ENCODE peak calls at places on chromosomes 4 and X, in eight cellular contexts. P is H1, H is HCT116, W is K562, V is endothelial cell of umbilical vein, A is HepG2, E is SK-N-SH, F is GM12878. G is an unnamed sample.

GRCh38 chr4:84878090-84878489 is 88.4 kb downstream of the WDFY3 start:
- DNase-seq in P (no peak), H (no peak), V (peak), E (no peak), A (no peak), F (no peak), W (no peak), G (no peak)

GRCh38 chr4:80202190-80202711 is 4.9 kb downstream of the PRDM8 start:
- DNase-seq in P (no peak), H (no peak), A (no peak), V (peak), F (no peak), W (no peak), E (no peak), G (peak)

GRCh38 chrX:19740744-19741143 is 146.7 kb downstream of the SH3KBP1 start:
- DNase-seq in V (no peak), H (no peak), A (peak), F (no peak), P (no peak), W (no peak), E (no peak), G (no peak)

GRCh38 chr4:10655968-10656367 is 28.6 kb downstream of the CLNK start:
- DNase-seq in A (no peak), F (no peak), P (no peak), W (no peak), H (no peak), V (peak), E (no peak), G (no peak)

GRCh38 chrX:120426599-120426998 is 42.5 kb downstream of the LAMP2 start:
- DNase-seq in H (no peak), E (no peak), V (no peak), W (no peak), A (no peak), F (no peak), P (no peak), G (no peak)

GRCh38 chr4:1039493-1040343 is 28.3 kb downstream of the FGFRL1 start:
- DNase-seq in A (no peak), V (no peak), E (no peak), P (no peak), F (no peak), W (peak), H (no peak), G (no peak)

GRCh38 chr4:87130985-87131753 is 89.2 kb downstream of the KLHL8 start:
- DNase-seq in V (no peak), E (no peak), P (no peak), W (peak), H (no peak), A (no peak), F (no peak), G (no peak)

GRCh38 chrX:109880629-109881028 is 122.3 kb upstream of the TMEM164 start:
- DNase-seq in H (no peak), P (no peak), E (no peak), F (peak), V (no peak), W (no peak), A (peak), G (no peak)

GRCh38 chr4:169279111-169279510 is 8.4 kb upstream of the SH3RF1 start:
- DNase-seq in E (no peak), P (no peak), V (peak), H (no peak), F (no peak), A (no peak), W (no peak), G (no peak)

GRCh38 chr4:102344955-102345794 is at the start of gene SLC39A8:
- DNase-seq in A (peak), V (peak), E (peak), P (peak), H (peak), W (peak), F (peak), G (peak)

GRCh38 chrX:46953597-46953996 is 41.4 kb downstream of the JADE3 start:
- DNase-seq in A (peak), V (peak), E (no peak), W (no peak), F (no peak), P (no peak), H (no peak), G (peak)

GRCh38 chr4:145709843-145710242 is 29.9 kb downstream of the C4orf51 start:
- DNase-seq in V (no peak), P (no peak), F (no peak), H (no peak), A (no peak), E (no peak), W (no peak), G (no peak)

GRCh38 chr4:94160774-94161173 is 46.9 kb upstream of the SMARCAD1 start:
- DNase-seq in A (no peak), P (no peak), E (no peak), W (no peak), F (no peak), V (no peak), H (no peak), G (no peak)

GRCh38 chr4:183335369-183335940 is 13.2 kb upstream of the CLDN24 start:
- DNase-seq in E (no peak), W (peak), V (peak), H (peak), A (peak), F (no peak), P (no peak), G (no peak)

GRCh38 chr4:150323551-150324325 is 245.5 kb downstream of the DCLK2 start:
- DNase-seq in F (no peak), H (no peak), V (peak), W (no peak), A (no peak), E (no peak), P (no peak), G (peak)

GRCh38 chrX:31058284-31058683 is 13.6 kb downstream of the FTHL17 start:
- DNase-seq in E (no peak), W (no peak), H (no peak), F (no peak), A (no peak), P (no peak), V (no peak), G (no peak)

DNA sequence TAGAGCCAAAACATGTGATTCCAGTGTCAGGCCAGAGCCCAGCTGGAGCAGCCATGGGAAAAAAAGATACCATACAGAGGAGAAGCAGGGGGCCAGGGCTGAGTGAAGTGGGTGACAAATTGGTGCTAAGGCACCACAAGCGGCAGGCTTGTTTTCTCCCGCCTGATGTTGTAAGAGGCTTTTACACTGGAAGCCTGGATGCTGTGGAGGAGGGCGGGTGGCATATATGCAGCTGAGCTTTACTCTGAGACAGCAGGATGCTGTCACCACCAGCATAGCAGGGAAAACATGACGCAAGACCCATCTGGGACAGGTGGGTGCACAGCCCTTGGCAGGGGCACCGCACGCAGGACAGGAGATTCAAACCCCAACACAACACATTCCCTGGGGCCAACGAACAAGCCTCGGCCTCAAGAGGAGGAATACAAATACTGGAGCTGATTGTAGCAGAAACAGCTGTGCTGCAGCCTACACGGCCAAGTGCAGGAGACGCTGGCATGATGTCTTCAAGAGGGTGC is 91.9 kb downstream of the TSPAN5 start:
- DNase-seq in F (no peak), H (no peak), E (no peak), P (no peak), A (no peak), W (no peak), V (no peak), G (no peak)
- TF ChIP-seq POLR2AphosphoS5 in F (no peak), H (no peak), E (no peak), P (no peak), A (no peak), W (no peak), V (no peak), G (no peak)

DNA sequence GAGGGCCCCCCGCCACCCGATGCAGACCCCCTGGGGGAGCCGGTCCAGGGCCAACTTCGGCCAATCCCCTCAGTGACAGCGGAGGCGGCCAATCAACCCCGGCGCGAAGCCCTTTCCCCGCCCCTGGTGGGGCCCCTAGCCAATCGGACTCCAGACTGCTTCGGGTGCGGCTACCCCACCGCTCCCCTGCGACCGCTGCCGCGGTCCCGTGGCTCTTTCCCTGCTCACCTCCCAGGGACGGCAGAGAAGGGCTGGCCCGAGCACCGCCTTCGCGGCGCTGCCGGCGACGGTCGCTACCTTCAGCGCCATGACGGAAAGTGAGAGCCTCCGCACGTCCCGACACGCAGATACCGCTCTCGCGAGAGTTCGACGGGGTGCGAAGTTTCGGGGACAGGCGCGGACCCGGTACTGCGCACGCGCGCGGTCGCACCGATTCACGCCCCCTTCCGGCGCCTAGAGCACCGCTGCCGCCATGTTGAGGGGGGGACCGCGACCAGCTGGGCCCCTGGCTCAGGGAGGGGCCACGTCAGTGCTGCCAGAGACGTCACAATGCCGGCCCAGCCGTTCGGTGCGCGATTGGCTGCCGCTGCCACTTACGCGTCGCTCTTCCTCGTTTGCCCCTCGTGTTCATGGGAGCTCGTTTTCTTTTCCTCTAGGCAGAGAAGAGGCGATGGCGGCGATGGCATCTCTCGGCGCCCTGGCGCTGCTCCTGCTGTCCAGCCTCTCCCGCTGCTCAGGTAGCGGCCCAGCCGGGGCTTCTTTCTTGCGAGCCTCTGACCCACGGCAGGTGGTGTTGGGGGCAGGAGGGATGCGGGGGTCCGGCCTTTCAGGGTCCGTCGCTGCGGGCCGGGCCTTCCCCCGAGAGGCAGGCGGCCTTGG is at the start of the genes IDH3G and SSR4:
- DNase-seq in A (peak), F (peak), E (peak), P (peak), W (peak), V (peak), H (peak), G (peak)
- H2AFZ ChIP-seq in A (no peak), F (peak), E (peak), P (peak), W (peak), V (peak), H (no peak), G (no peak)

DNA sequence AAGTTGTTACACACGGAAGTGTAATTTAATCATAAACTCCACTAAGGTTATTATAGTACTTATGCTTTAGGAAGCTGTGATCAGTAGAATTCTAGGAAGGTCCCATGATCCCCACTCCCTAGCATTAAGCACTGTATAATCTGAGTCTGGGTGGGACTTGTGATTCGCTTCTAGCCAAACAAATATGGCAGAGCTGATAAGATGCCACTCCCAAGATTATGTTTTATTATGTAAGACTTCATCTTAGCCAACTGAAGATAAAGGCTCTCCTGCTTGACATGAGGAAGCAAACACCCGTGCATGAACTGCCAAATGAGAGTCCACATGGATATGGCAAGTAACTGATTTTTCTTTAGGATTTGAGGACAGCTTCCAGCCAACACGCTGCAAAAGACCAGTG is 186.4 kb upstream of the NDST3 start:
- DNase-seq in A (no peak), E (no peak), H (no peak), V (no peak), P (no peak), W (no peak), F (no peak), G (no peak)
- TF ChIP-seq POLR2AphosphoS5 in A (no peak), E (no peak), H (no peak), V (no peak), P (no peak), W (no peak), F (no peak), G (no peak)

DNA sequence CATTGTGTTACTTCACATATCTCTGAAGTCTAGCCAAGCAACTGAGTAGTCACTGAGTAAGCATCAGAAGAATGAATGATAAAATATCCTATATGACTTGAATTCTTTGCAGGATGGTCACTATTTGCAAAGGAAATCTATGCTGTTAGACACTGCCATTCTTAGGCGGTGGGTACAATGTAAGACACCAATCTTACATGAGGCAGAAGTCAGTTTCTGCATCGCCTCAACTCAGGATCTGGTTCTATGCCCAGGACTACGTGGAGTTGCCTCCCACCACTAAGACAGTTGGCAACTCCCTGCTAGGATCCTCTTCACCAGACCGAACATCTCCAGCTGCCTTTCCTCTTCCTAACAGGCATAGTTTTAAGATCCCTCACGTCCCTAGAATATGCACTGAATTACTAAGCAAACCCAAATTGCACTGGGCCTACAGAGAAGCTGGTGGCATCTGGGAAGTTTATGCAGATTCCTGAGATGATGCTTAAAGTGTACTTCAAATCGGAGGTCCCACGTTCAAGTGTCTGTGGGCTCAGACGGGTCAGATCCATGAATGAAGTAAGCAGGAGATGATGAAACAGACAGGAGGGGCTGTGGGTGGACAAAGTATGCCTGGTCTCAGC is 45.6 kb downstream of the SEL1L3 start:
- DNase-seq in E (no peak), V (no peak), P (no peak), W (no peak), F (no peak), A (no peak), H (no peak), G (no peak)
- H2AFZ ChIP-seq in E (no peak), V (no peak), P (no peak), W (no peak), F (no peak), A (no peak), H (no peak), G (no peak)

DNA sequence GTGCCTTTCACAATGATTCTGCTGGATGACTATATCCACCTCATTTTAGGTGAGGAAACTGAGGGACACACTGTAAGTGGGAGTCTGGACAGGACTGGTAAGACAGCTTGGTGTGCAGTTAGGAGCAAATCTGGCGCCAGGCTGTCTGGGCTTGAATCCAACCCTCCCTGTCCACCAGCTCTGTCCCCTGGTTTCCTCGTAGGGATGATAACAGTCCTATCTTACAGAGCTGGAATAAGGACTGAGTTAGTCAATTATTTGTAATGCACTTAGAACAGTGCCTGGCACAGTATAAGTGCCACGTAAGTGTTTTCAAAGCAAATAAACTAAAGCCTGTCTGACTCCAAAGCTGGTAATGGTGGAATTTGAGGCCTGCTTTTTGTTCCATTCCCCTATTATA is 101.9 kb downstream of the UCHL1 start:
- DNase-seq in E (peak), P (no peak), F (no peak), V (no peak), A (no peak), W (no peak), H (no peak), G (no peak)
- TF ChIP-seq POLR2AphosphoS5 in E (no peak), P (no peak), F (no peak), V (no peak), A (no peak), W (no peak), H (no peak), G (no peak)